ENCODE peak calls at places on chromosome 19, in nine cellular contexts. X, U, N, T, E, J, M, H and S are unnamed samples.

GRCh38 chr19:18513868-18514267 is 8.0 kb downstream of the ELL start:
- DNase-seq in U (peak; percentile 36), H (no peak), M (no peak), X (peak; percentile 40), E (no peak), J (peak; percentile 78), T (no peak), N (no peak), S (no peak)

GRCh38 chr19:35657904-35658700 is 8.2 kb upstream of the UPK1A start:
- DNase-seq in T (no peak), E (no peak), X (no peak), N (no peak), M (no peak), J (no peak), H (peak; percentile 65), U (no peak), S (no peak)

GRCh38 chr19:8143041-8143440 is 6.4 kb downstream of the FBN3 start:
- DNase-seq in N (no peak), J (no peak), M (no peak), H (no peak), U (no peak), X (no peak), E (no peak), T (no peak), S (no peak)

GRCh38 chr19:55099557-55100506 is 17.6 kb downstream of the PPP1R12C start:
- DNase-seq in N (no peak), X (no peak), T (no peak), H (peak; percentile 25), E (no peak), J (no peak), U (no peak), M (peak; percentile 36), S (no peak)

GRCh38 chr19:55486971-55487883 is 1.0 kb upstream of the SSC5D start:
- DNase-seq in H (peak; percentile 88), T (peak; percentile 77), N (no peak), X (peak; percentile 88), J (peak; percentile 87), U (peak; percentile 99), M (peak; percentile 50), E (peak; percentile 88), S (peak; percentile 49)

GRCh38 chr19:4051175-4052101 is 15.3 kb downstream of the ZBTB7A start:
- DNase-seq in H (peak; percentile 31), E (no peak), T (no peak), M (no peak), U (peak; percentile 63), X (peak; percentile 78), N (no peak), J (no peak), S (no peak)

GRCh38 chr19:16649734-16650133 is 10.2 kb downstream of the SMIM7 start:
- DNase-seq in M (no peak), U (no peak), E (no peak), H (no peak), T (no peak), N (no peak), J (no peak), X (no peak), S (no peak)

GRCh38 chr19:42487798-42488178 is 40.5 kb downstream of the CEACAM1 start:
- DNase-seq in H (no peak), N (no peak), J (no peak), X (no peak), U (no peak), M (no peak), T (no peak), E (no peak), S (no peak)

GRCh38 chr19:57302020-57302465 is 18.2 kb upstream of the ZNF543 start:
- DNase-seq in U (peak; percentile 94), T (no peak), J (no peak), E (peak; percentile 75), N (no peak), M (no peak), H (peak; percentile 93), X (peak; percentile 90), S (no peak)

GRCh38 chr19:57308514-57308913 is 11.8 kb upstream of the ZNF543 start:
- DNase-seq in J (no peak), X (no peak), N (no peak), H (no peak), U (no peak), M (no peak), E (no peak), T (no peak), S (no peak)

GRCh38 chr19:57305056-57305455 is 15.2 kb upstream of the ZNF543 start:
- DNase-seq in H (no peak), J (no peak), T (no peak), X (no peak), M (no peak), E (no peak), U (no peak), N (no peak), S (no peak)

DNA sequence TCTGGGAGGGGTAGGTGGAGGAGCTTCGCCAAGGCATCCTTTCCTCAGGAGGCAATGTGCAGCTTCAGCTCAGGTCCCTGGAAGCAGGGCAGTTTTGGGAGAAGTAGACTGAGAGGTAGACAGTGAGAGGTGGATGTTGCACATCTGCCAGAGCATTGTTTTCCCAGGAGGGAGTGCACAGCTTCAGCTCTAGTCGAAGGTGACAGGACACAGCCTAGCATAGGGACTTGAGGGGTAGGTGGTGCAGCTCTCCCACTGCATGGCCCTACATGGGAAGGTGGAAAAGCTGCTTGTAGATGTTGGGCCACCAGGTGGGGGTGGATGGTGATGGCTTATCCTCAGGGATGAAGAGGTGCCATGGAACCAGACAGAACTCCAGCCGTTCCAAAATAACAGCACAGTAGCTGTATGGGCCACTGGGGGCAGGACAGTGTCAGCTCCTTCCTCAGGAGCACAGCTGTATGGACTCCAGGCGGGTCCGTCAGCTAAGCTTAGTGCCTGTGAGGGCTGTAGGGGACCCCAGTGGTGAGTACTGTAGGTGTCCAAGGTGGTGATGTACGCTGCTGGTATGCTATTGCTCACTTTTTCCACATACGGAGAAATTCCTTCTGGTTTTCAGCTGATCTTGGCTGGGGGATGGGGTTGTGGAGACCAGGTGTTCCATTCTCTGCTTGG is 17.4 kb upstream of the ZNF543 start:
- DNase-seq in N (no peak), H (no peak), X (no peak), J (no peak), M (no peak), E (no peak), U (no peak), T (no peak), S (no peak)
- TF ChIP-seq CTCF in N (no peak), H (no peak), X (no peak), J (no peak), M (no peak), E (no peak), U (peak; percentile 29), T (no peak), S (no peak)

DNA sequence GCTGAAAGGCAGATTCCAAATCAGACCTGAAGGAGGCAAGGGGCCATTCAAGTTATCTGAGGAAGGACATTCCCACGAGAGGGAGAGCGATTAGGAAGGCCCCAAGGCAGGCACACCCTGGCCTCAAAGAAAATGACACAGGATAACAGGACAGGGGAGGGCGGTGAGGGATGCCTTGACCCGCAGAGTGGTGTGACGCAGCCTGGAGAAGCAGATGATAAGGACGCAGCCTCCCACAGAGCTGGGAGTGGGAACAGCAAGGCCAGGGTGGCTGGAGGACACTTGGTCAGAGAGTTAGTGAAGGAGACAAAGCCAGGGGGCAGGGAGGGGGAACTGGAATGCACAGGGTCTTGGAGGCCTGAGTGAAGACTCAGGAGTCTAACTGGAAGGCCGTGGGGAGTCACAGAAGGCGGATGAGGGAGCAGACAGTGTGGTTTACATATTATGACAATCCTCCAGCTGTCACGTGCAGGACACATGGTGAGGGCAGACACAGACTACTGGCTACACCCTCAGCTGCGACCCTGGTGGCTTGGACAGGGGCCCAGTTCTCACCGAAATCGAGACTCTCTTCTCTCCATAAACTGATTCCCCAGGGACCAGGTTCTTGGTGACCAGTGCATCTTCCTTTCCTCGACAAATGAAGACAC is 5.8 kb upstream of the DYRK1B start:
- DNase-seq in U (no peak), T (no peak), M (peak; percentile 56), E (no peak), N (no peak), X (peak; percentile 86), J (peak; percentile 55), H (no peak), S (no peak)
- TF ChIP-seq CTCF in U (no peak), T (no peak), M (no peak), E (no peak), N (no peak), X (no peak), J (no peak), H (no peak), S (no peak)

GRCh38 chr19:38221919-38222828 is 1.8 kb downstream of the DPF1 start:
- DNase-seq in E (no peak), J (no peak), X (no peak), N (no peak), H (no peak), U (no peak), M (no peak), T (no peak), S (no peak)

GRCh38 chr19:38223119-38223523 is 901 bp downstream of the DPF1 start:
- DNase-seq in H (no peak), T (no peak), J (no peak), U (no peak), E (no peak), N (no peak), X (no peak), M (no peak), S (no peak)

GRCh38 chr19:38221421-38221820 is 2.6 kb downstream of the DPF1 start:
- DNase-seq in M (no peak), E (no peak), J (no peak), X (no peak), N (no peak), T (no peak), H (no peak), U (no peak), S (no peak)

GRCh38 chr19:38223617-38224013 is 407 bp downstream of the DPF1 start:
- DNase-seq in X (no peak), H (no peak), E (no peak), M (no peak), U (no peak), N (no peak), J (no peak), T (no peak), S (no peak)

GRCh38 chr19:38224014-38224862 is at the start of gene DPF1:
- DNase-seq in T (peak; percentile 28), M (peak; percentile 93), X (no peak), J (no peak), U (peak; percentile 70), E (no peak), H (peak; percentile 70), N (peak; percentile 91), S (peak; percentile 97)
- TF ChIP-seq CTCF in T (peak; percentile 37), M (peak; percentile 36), X (no peak), J (no peak), U (peak; percentile 56), E (no peak), H (peak; percentile 45), N (peak; percentile 49), S (no peak)

DNA sequence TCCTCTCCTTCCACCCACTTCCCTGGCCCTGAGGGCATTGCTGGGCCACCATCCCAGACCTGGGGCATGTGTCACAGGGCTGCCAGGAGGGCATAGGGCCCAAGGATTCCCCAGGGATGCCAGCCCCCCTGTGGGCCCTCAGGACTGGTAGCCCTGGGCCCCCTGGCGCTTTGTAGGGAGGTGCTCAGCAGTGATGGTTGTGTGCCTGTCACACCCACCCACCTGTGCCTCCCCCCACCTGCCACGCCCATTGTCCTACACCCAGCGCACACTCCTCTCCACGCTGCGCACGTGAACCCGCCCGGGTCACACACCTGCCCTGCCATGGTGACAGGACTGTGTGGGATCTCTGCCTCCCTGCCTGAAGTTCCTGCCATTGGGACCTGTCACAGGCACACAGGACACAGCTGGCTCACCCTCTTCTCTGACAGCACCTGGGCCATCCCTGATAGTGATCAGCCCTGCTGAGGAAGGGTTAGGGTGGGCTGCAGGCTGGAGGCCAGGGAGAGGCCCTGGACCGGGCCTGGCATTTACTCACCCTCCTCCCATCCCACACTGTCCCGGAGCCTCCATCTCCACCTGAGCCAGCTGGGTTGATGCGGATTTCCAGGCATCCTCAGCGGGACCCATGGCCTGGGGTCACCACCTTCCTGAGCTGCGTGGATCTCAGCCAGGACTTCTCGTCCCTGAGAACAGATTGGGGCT is 23.9 kb downstream of the WTIP start:
- DNase-seq in M (no peak), N (no peak), J (no peak), U (no peak), E (peak; percentile 64), H (no peak), X (no peak), T (no peak), S (no peak)
- TF ChIP-seq CTCF in M (no peak), N (no peak), J (no peak), U (no peak), E (no peak), H (no peak), X (no peak), T (no peak), S (no peak)